ENCODE peak calls at places on chromosomes 1 and 21, in four cellular contexts. One of them, this sample, is unnamed. For H3K36me3 and H3K4me1, the result is how much of the 10 kb centered on the place peaks cover.

GRCh38 chr1:43705982-43706597 is 1.2 kb upstream of the ST3GAL3 start:
- DNase-seq in adrenal gland: no peak
- DNase-seq in breast epithelium: no peak
- DNase-seq in aorta: no peak
- DNase-seq in this sample: no peak

GRCh38 chr1:2206813-2207488 is 12.4 kb upstream of the FAAP20 start:
- DNase-seq in adrenal gland: no peak
- DNase-seq in breast epithelium: no peak
- DNase-seq in aorta: peak
- DNase-seq in this sample: no peak

GRCh38 chr1:44881011-44881632 is 38.1 kb upstream of the PTCH2 start:
- DNase-seq in breast epithelium: no peak
- DNase-seq in aorta: peak
- DNase-seq in adrenal gland: peak
- DNase-seq in this sample: no peak

GRCh38 chr1:180343931-180344406 is 113.9 kb downstream of the LHX4 start:
- DNase-seq in adrenal gland: peak
- DNase-seq in aorta: no peak
- DNase-seq in breast epithelium: no peak
- DNase-seq in this sample: no peak

GRCh38 chr1:184716158-184716557 is 38.5 kb downstream of the EDEM3 start:
- DNase-seq in aorta: no peak
- DNase-seq in breast epithelium: no peak
- DNase-seq in adrenal gland: no peak
- DNase-seq in this sample: no peak

GRCh38 chr1:229131243-229132105 is 139.4 kb upstream of the RAB4A start:
- DNase-seq in adrenal gland: no peak
- DNase-seq in aorta: no peak
- DNase-seq in breast epithelium: no peak
- DNase-seq in this sample: no peak

GRCh38 chr1:2934642-2935081 is 86.6 kb upstream of the ACTRT2 start:
- DNase-seq in aorta: peak
- DNase-seq in breast epithelium: no peak
- DNase-seq in adrenal gland: no peak
- DNase-seq in this sample: no peak

GRCh38 chr1:226814751-226815496 is 55.5 kb upstream of the PSEN2 start:
- DNase-seq in breast epithelium: peak
- DNase-seq in aorta: peak
- DNase-seq in adrenal gland: peak
- DNase-seq in this sample: peak

GRCh38 chr1:17742590-17742989 is 12.5 kb upstream of the ACTL8 start:
- DNase-seq in breast epithelium: no peak
- DNase-seq in adrenal gland: no peak
- DNase-seq in aorta: peak
- DNase-seq in this sample: no peak

GRCh38 chr1:244735854-244736561 is 83.1 kb downstream of the DESI2 start:
- DNase-seq in breast epithelium: no peak
- DNase-seq in aorta: no peak
- DNase-seq in adrenal gland: no peak
- DNase-seq in this sample: no peak

GRCh38 chr21:46399686-46400085 is 59.0 kb upstream of the DIP2A start:
- DNase-seq in breast epithelium: no peak
- DNase-seq in adrenal gland: no peak
- DNase-seq in aorta: no peak
- DNase-seq in this sample: no peak

GRCh38 chr1:198529414-198529813 is 11.1 kb downstream of the ATP6V1G3 start:
- DNase-seq in aorta: no peak
- DNase-seq in breast epithelium: no peak
- DNase-seq in adrenal gland: no peak
- DNase-seq in this sample: no peak

GRCh38 chr1:38044224-38045215 is 2.1 kb downstream of the POU3F1 start:
- DNase-seq in adrenal gland: no peak
- DNase-seq in aorta: no peak
- DNase-seq in breast epithelium: no peak
- DNase-seq in this sample: no peak

GRCh38 chr1:222161676-222162075 is 386.2 kb downstream of the HHIPL2 start:
- DNase-seq in breast epithelium: no peak
- DNase-seq in aorta: no peak
- DNase-seq in adrenal gland: no peak
- DNase-seq in this sample: no peak

GRCh38 chr1:215267495-215267894 is 185.0 kb downstream of the KCNK2 start:
- DNase-seq in adrenal gland: no peak
- DNase-seq in breast epithelium: no peak
- DNase-seq in aorta: no peak
- DNase-seq in this sample: no peak

GRCh38 chr1:26212726-26213125 is 21.3 kb upstream of the CEP85 start:
- DNase-seq in aorta: no peak
- DNase-seq in breast epithelium: no peak
- DNase-seq in adrenal gland: no peak
- DNase-seq in this sample: no peak

GRCh38 chr1:187264995-187265602 is 436.4 kb downstream of the PLA2G4A start:
- DNase-seq in breast epithelium: no peak
- DNase-seq in aorta: no peak
- DNase-seq in adrenal gland: peak
- DNase-seq in this sample: peak

GRCh38 chr21:33522950-33523349 is 19.0 kb downstream of the GART start:
- DNase-seq in adrenal gland: no peak
- DNase-seq in aorta: no peak
- DNase-seq in breast epithelium: no peak
- DNase-seq in this sample: no peak

GRCh38 chr1:225817611-225818061 is 7.7 kb downstream of the EPHX1 start:
- DNase-seq in aorta: peak
- DNase-seq in breast epithelium: peak
- DNase-seq in adrenal gland: peak
- DNase-seq in this sample: peak

GRCh38 chr21:28509031-28509430 is 483.6 kb downstream of the LTN1 start:
- DNase-seq in breast epithelium: no peak
- DNase-seq in aorta: no peak
- DNase-seq in adrenal gland: no peak
- DNase-seq in this sample: no peak

GRCh38 chr1:87806377-87807094 is 477.9 kb downstream of the LMO4 start:
- DNase-seq in aorta: no peak
- DNase-seq in adrenal gland: no peak
- DNase-seq in breast epithelium: no peak
- DNase-seq in this sample: no peak

GRCh38 chr1:160550572-160551034 is 27.5 kb upstream of the SLAMF6 start:
- DNase-seq in adrenal gland: no peak
- DNase-seq in breast epithelium: no peak
- DNase-seq in aorta: peak
- DNase-seq in this sample: no peak

GRCh38 chr1:226201029-226201593 is 14.6 kb upstream of the ACBD3 start:
- DNase-seq in aorta: no peak
- DNase-seq in breast epithelium: no peak
- DNase-seq in adrenal gland: no peak
- DNase-seq in this sample: no peak

GRCh38 chr1:62444701-62445100 is 7.9 kb downstream of the USP1 start:
- DNase-seq in aorta: no peak
- DNase-seq in breast epithelium: no peak
- DNase-seq in adrenal gland: no peak
- DNase-seq in this sample: no peak
- H3K36me3 ChIP-seq in aorta: under half
- H3K36me3 ChIP-seq in breast epithelium: under half
- H3K36me3 ChIP-seq in adrenal gland: half or more
- H3K36me3 ChIP-seq in this sample: half or more

GRCh38 chr21:34988139-34988538 is 61.0 kb downstream of the RUNX1 start:
- DNase-seq in adrenal gland: no peak
- DNase-seq in breast epithelium: no peak
- DNase-seq in aorta: no peak
- DNase-seq in this sample: no peak
- H3K4me1 ChIP-seq in adrenal gland: under half
- H3K4me1 ChIP-seq in breast epithelium: under half
- H3K4me1 ChIP-seq in aorta: under half
- H3K4me1 ChIP-seq in this sample: half or more

DNA sequence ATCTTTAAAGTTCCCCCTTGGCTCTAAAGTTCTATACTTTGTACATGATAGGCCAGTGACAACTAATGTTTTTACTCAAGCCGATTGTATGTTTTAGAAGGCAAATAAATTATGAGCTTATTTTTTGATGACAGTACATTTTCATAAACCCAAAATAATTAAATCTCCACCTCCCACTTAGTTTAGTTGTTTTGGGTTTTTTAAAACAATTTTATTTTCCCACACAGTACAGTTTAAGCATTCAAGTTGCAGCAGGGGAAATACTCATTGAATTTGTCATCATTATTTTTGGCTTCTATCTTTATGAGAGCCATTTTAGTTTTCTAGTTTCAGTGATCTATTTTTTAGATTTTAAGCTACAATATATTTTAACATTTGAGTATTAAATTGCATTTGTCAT is 93.6 kb downstream of the OLFML2B start:
- DNase-seq in aorta: no peak
- DNase-seq in breast epithelium: no peak
- DNase-seq in adrenal gland: no peak
- DNase-seq in this sample: no peak
- H3K4me3 ChIP-seq in aorta: no peak
- H3K4me3 ChIP-seq in breast epithelium: no peak
- H3K4me3 ChIP-seq in adrenal gland: no peak
- H3K4me3 ChIP-seq in this sample: no peak

GRCh38 chr21:32389337-32390015 is 3.3 kb downstream of the URB1 start:
- DNase-seq in breast epithelium: no peak
- DNase-seq in adrenal gland: no peak
- DNase-seq in aorta: no peak
- DNase-seq in this sample: no peak
- H3K36me3 ChIP-seq in breast epithelium: under half
- H3K36me3 ChIP-seq in adrenal gland: under half
- H3K36me3 ChIP-seq in aorta: under half
- H3K36me3 ChIP-seq in this sample: under half